ENCODE peak calls at places on chromosomes 6 and 20, in eight cellular contexts. I, R, O, E, X, W, U and C are unnamed samples.

GRCh38 chr6:138115191-138115590 is 8.0 kb upstream of the PERP start:
- DNase-seq in W (no peak), X (no peak), U (no peak), R (no peak), E (no peak), O (no peak), I (no peak), C (no peak)

GRCh38 chr6:45966797-45967196 is 48.9 kb downstream of the CLIC5 start:
- DNase-seq in X (no peak), U (no peak), R (no peak), E (no peak), W (peak), O (no peak), I (no peak), C (no peak)

GRCh38 chr6:90319979-90320667 is 23.5 kb upstream of the BACH2 start:
- DNase-seq in R (no peak), E (no peak), X (no peak), W (no peak), O (no peak), I (no peak), U (no peak), C (no peak)

GRCh38 chr6:48068326-48069191 is 42.4 kb downstream of the PTCHD4 start:
- DNase-seq in E (no peak), I (no peak), X (no peak), O (no peak), R (peak), W (no peak), U (peak), C (no peak)

GRCh38 chr6:136932599-136932998 is 10.5 kb downstream of the SLC35D3 start:
- DNase-seq in X (no peak), R (no peak), U (no peak), I (no peak), E (no peak), O (no peak), W (no peak), C (no peak)

GRCh38 chr20:48794360-48794759 is 33.4 kb downstream of the PREX1 start:
- DNase-seq in O (no peak), W (no peak), E (no peak), I (no peak), R (no peak), X (no peak), U (no peak), C (no peak)

GRCh38 chr6:42694586-42694985 is 27.8 kb downstream of the PRPH2 start:
- DNase-seq in W (no peak), O (no peak), E (no peak), I (peak), U (no peak), R (no peak), X (no peak), C (peak)

GRCh38 chr6:15880262-15880973 is 217.6 kb upstream of the DTNBP1 start:
- DNase-seq in W (no peak), I (no peak), E (no peak), U (no peak), O (no peak), X (no peak), R (no peak), C (no peak)

GRCh38 chr6:157023958-157024357 is 246.8 kb downstream of the ARID1B start:
- DNase-seq in R (no peak), I (peak), X (no peak), U (no peak), W (no peak), O (no peak), E (no peak), C (no peak)

GRCh38 chr6:35473075-35473848 is 5.1 kb downstream of the RPL10A start:
- DNase-seq in I (no peak), R (no peak), W (no peak), X (no peak), O (no peak), U (peak), E (no peak), C (no peak)

GRCh38 chr6:169189227-169189626 is 64.4 kb downstream of the THBS2 start:
- DNase-seq in U (no peak), E (no peak), X (no peak), I (no peak), R (no peak), O (no peak), W (no peak), C (no peak)

GRCh38 chr20:3749689-3750639 is 17.5 kb downstream of the HSPA12B start:
- DNase-seq in E (no peak), R (peak), W (no peak), X (peak), I (no peak), U (peak), O (no peak), C (no peak)

GRCh38 chr20:2144850-2145249 is 43.2 kb downstream of the STK35 start:
- DNase-seq in I (no peak), U (no peak), W (no peak), E (no peak), O (no peak), R (no peak), X (no peak), C (no peak)

GRCh38 chr6:97394160-97394748 is 111.2 kb upstream of the MMS22L start:
- DNase-seq in R (peak), U (no peak), E (peak), W (peak), O (peak), I (peak), X (peak), C (peak)

GRCh38 chr6:104126621-104127020 is 733.1 kb downstream of the HACE1 start:
- DNase-seq in R (no peak), O (no peak), E (no peak), I (no peak), W (no peak), X (no peak), U (no peak), C (no peak)

GRCh38 chr6:22149501-22150490 is 147.0 kb downstream of the PRL start:
- DNase-seq in O (no peak), U (no peak), X (no peak), E (no peak), I (peak), W (no peak), R (no peak), C (no peak)

GRCh38 chr6:109073344-109074235 is 21.1 kb downstream of the SESN1 start:
- DNase-seq in U (peak), I (peak), W (no peak), O (peak), R (peak), E (no peak), X (no peak), C (peak)

GRCh38 chr20:54643761-54644160 is 168.4 kb downstream of the DOK5 start:
- DNase-seq in E (peak), W (no peak), X (no peak), U (no peak), I (peak), O (peak), R (no peak), C (peak)

GRCh38 chr6:20279051-20279450 is 66.8 kb upstream of the MBOAT1 start:
- DNase-seq in I (no peak), U (no peak), R (no peak), W (no peak), O (no peak), X (no peak), E (no peak), C (no peak)

GRCh38 chr6:157760589-157761330 is 62.3 kb upstream of the SNX9 start:
- DNase-seq in I (peak), R (peak), O (peak), W (no peak), E (no peak), U (no peak), X (no peak), C (peak)

GRCh38 chr6:53792016-53792415 is 2.8 kb upstream of the LRRC1 start:
- DNase-seq in U (no peak), W (no peak), X (no peak), R (no peak), E (no peak), I (no peak), O (no peak), C (no peak)

GRCh38 chr6:154232013-154232920 is 124.3 kb downstream of the IPCEF1 start:
- DNase-seq in E (no peak), U (no peak), I (peak), R (no peak), O (no peak), X (no peak), W (no peak), C (no peak)

GRCh38 chr6:53214172-53214571 is 65.5 kb upstream of the GCM1 start:
- DNase-seq in O (no peak), R (no peak), I (no peak), X (no peak), E (no peak), W (no peak), U (no peak), C (no peak)

GRCh38 chr20:4006640-4007039 is 8.7 kb downstream of the RNF24 start:
- DNase-seq in E (no peak), I (no peak), X (peak), R (no peak), W (no peak), U (no peak), O (no peak), C (no peak)

GRCh38 chr6:99347804-99348203 is 1.7 kb downstream of the FAXC start:
- DNase-seq in W (no peak), U (no peak), X (no peak), O (no peak), I (no peak), E (no peak), R (no peak), C (no peak)

GRCh38 chr6:22409487-22409886 is 112.7 kb upstream of the PRL start:
- DNase-seq in R (no peak), U (no peak), W (no peak), E (no peak), X (no peak), I (no peak), O (no peak), C (no peak)

GRCh38 chr20:6588296-6588695 is 179.2 kb upstream of the BMP2 start:
- DNase-seq in X (peak), I (peak), R (no peak), U (no peak), W (peak), O (no peak), E (no peak), C (peak)

GRCh38 chr6:144467921-144468320 is 182.8 kb downstream of the UTRN start:
- DNase-seq in W (no peak), X (no peak), O (no peak), E (no peak), I (peak), U (no peak), R (no peak), C (no peak)

GRCh38 chr20:32072168-32072721 is 20.2 kb downstream of the HCK start:
- DNase-seq in U (no peak), I (peak), X (no peak), E (no peak), O (no peak), W (no peak), R (no peak), C (no peak)

GRCh38 chr6:93418448-93419303 is 683 bp downstream of the EPHA7 start:
- DNase-seq in O (no peak), E (peak), I (peak), U (no peak), R (peak), W (peak), X (no peak), C (no peak)

GRCh38 chr20:37162674-37163073 is 16.5 kb upstream of the RPN2 start:
- DNase-seq in O (no peak), X (no peak), R (no peak), E (no peak), W (no peak), I (peak), U (no peak), C (no peak)

GRCh38 chr6:82006027-82006738 is 241.4 kb downstream of the IBTK start:
- DNase-seq in O (no peak), I (peak), U (peak), R (peak), X (no peak), E (no peak), W (peak), C (no peak)

GRCh38 chr20:56194042-56194441 is 54.5 kb upstream of the MC3R start:
- DNase-seq in I (no peak), O (no peak), E (no peak), W (no peak), U (no peak), R (no peak), X (no peak), C (no peak)

DNA sequence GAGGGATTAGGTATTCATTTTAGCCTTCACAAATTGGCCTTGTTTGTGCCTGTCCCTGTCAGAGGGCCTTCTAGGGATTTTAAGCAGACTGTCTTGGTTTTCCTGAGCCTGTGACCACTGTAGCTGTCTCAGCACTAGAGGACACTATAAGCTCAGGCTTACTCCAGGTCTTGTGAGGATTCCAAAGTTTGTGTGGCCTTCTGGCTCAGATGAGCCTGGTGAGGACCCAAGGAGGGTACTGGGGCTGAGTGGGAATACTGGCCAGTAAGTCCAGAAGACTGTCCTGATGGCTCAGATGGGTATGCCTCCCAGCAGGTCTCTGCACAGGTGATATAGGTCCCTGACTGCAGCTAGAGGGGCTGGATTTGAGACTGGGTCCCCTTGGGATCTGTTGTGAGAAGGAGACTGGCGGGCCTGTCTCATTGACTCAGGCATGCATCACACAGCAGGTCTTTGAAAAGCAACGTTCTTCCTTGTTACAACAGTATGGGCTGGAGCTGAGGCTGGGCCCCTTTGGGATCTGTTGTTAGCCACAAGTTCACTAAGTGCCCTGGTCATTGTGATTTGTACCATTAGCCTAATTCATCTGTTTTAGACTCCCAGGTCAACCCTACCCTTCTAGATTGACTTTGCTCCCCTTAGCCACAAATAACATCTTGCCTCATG is 26.3 kb upstream of the TFB1M start:
- DNase-seq in U (no peak), W (no peak), R (peak), X (no peak), O (peak), E (no peak), I (peak), C (peak)
- TF ChIP-seq CTCF in U (peak), W (no peak), R (no peak), X (no peak), O (peak), E (no peak), I (peak), C (peak)

GRCh38 chr6:147585256-147585655 is 76.8 kb downstream of the SAMD5 start:
- DNase-seq in O (no peak), U (no peak), W (no peak), X (no peak), I (no peak), E (no peak), R (no peak), C (no peak)
- TF ChIP-seq CTCF in O (no peak), U (no peak), W (no peak), X (no peak), I (no peak), E (no peak), R (no peak), C (no peak)

DNA sequence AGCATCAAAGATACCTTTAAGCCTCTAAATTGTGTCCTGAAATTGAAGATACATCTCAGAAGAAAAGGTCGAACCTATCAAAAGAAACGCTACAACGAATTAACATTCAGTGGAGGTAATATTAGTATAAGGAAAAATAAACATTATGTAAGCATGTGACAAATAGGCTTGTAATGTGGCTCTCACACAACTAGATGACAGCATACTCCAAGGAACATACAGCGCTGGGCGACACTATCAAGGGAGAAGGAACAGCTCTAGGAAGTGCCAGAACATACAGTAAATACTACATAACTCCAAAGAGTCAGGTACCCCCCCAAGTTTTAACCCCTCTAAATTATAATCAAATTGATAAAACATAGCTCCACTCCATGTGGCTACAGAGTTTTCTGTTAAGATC is 103.5 kb downstream of the LAMP5 start:
- DNase-seq in E (peak), W (no peak), R (peak), X (peak), O (no peak), U (no peak), I (peak), C (peak)
- TF ChIP-seq CTCF in E (peak), W (no peak), R (peak), X (no peak), O (peak), U (peak), I (peak), C (peak)

DNA sequence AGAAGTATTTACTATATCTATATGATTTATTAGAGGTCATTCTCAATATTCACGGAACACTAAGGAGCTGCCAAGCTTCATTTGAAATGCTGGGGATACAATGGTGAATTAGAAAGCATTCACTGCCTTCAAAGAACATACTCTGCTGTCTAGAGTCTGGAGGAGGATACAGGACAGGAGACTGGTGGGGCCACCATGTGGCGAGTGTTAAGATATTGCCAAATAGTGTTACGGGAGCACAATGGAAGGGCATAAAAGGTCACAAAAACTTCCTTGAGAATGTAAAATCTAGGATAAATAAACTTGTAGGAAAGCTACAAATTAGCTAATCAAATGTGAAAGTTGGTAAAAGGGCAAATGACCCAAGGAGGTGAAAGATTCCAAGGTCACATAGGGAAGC is 271.7 kb downstream of the RFPL4B start:
- DNase-seq in E (no peak), I (peak), O (no peak), R (peak), U (no peak), W (no peak), X (no peak), C (no peak)
- TF ChIP-seq CTCF in E (no peak), I (peak), O (peak), R (no peak), U (peak), W (no peak), X (no peak), C (peak)

DNA sequence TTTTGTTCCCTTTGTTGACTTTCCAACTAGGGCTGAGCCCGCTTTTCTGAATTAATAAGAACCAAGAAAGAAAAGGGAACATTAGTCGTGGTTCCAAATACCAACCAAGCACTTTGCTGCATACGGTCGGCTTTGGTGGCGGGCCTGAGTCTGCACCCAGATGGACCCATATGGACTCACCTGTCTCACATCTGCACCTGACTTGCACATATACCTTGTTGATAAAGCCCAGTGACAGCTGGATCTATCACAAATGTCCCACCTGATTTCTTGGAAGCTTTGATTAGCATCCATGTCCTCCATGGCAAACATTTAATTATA is 39.0 kb downstream of the TPD52L1 start:
- DNase-seq in U (no peak), R (no peak), I (no peak), O (no peak), X (no peak), E (no peak), W (no peak), C (no peak)
- TF ChIP-seq CTCF in U (no peak), R (peak), I (no peak), O (no peak), X (no peak), E (no peak), W (peak), C (no peak)

GRCh38 chr6:37699138-37699766 is 1.6 kb upstream of the MDGA1 start:
- DNase-seq in X (peak), O (no peak), E (no peak), W (peak), I (no peak), R (peak), U (no peak), C (no peak)

GRCh38 chr6:37700266-37700973 is 2.7 kb upstream of the MDGA1 start:
- DNase-seq in O (no peak), R (no peak), E (no peak), X (no peak), W (no peak), I (no peak), U (no peak), C (no peak)

GRCh38 chr6:37704066-37704465 is 6.4 kb upstream of the MDGA1 start:
- DNase-seq in R (no peak), O (no peak), X (no peak), U (no peak), E (no peak), W (no peak), I (no peak), C (no peak)

GRCh38 chr6:37704923-37705238 is 7.2 kb upstream of the MDGA1 start:
- DNase-seq in O (no peak), I (no peak), R (no peak), W (no peak), E (no peak), X (no peak), U (no peak), C (no peak)

GRCh38 chr6:37702314-37702713 is 4.6 kb upstream of the MDGA1 start:
- DNase-seq in O (no peak), X (no peak), E (no peak), I (no peak), W (no peak), U (no peak), R (no peak), C (no peak)
- TF ChIP-seq CTCF in O (no peak), X (no peak), E (no peak), I (peak), W (no peak), U (peak), R (no peak), C (peak)

DNA sequence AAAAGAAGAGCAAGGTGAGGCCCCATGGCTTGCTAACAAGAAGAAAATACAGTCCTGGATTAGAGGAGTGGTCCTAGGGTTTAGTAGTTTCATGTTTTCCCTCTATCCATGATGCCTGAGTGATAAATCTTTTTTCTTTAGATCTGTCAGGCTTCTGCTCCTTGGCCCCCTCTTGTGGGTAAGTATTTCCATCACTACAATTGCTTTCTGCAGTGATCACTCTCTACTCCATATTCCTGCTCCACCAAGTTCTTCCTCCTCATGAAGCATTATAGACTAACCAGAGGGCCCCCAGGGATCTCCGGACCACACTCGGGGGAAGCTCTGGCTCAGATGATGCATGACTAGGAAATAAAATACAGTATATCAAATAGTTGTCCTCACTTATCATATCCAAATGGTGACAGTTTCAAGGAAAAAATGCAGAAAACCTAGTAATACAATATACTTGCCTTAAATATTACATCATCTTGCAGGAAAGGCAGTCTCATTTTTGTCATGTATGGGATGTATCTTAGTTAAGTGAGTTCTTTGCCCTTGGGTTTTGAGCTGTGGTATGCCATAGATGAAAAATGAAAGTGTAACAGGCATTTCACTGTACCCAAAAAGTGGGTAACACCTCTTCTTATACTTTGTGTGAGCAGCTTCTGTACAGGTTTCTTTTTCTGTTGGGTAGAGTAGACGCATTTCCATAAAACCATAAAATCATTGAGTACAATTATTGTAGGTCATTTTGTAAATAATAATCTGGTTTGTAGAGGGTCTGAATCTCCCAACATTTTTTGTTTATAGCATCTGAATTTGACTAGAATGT is 200.9 kb upstream of the EYA4 start:
- DNase-seq in I (peak), U (peak), X (no peak), E (no peak), R (peak), W (no peak), O (peak), C (no peak)
- TF ChIP-seq CTCF in I (peak), U (peak), X (no peak), E (no peak), R (peak), W (no peak), O (peak), C (peak)

GRCh38 chr20:15018966-15019365 is 681.6 kb upstream of the FLRT3 start:
- DNase-seq in O (no peak), X (no peak), U (no peak), I (no peak), W (no peak), R (no peak), E (no peak), C (no peak)
- TF ChIP-seq CTCF in O (no peak), X (no peak), U (no peak), I (no peak), W (no peak), R (no peak), E (no peak), C (no peak)